ENCODE peak calls at places on chromosomes 7 and 10, in four cellular contexts. U is HepG2, E is K562, D is GM12878. Z is an unnamed sample.

GRCh38 chr7:30922596-30922995 is 10.9 kb downstream of the AQP1 start:
- DNase-seq in E (no peak), U (no peak), D (no peak), Z (no peak)

GRCh38 chr7:39510738-39511372 is 55.3 kb upstream of the YAE1 start:
- DNase-seq in D (no peak), U (no peak), E (no peak), Z (no peak)

GRCh38 chr7:99693427-99694200 is 13.8 kb upstream of the CYP3A5 start:
- DNase-seq in E (peak), D (no peak), U (peak), Z (peak)

GRCh38 chr10:129031233-129032150 is 435.5 kb upstream of the MGMT start:
- DNase-seq in D (no peak), E (peak), U (peak), Z (peak)

GRCh38 chr7:80213814-80214213 is 79.2 kb downstream of the GNAI1 start:
- DNase-seq in U (peak), D (no peak), E (no peak), Z (no peak)

GRCh38 chr10:96264938-96265337 is 6.4 kb downstream of the BLNK start:
- DNase-seq in U (no peak), D (no peak), E (no peak), Z (no peak)

GRCh38 chr7:99898836-99899235 is 20.5 kb downstream of the TRIM4 start:
- DNase-seq in E (no peak), D (no peak), U (no peak), Z (no peak)

GRCh38 chr7:106287786-106288185 is 3.0 kb upstream of the NAMPT start:
- DNase-seq in U (no peak), D (no peak), E (no peak), Z (no peak)

GRCh38 chr7:117706191-117706590 is 167.1 kb downstream of the CTTNBP2 start:
- DNase-seq in D (no peak), U (no peak), E (no peak), Z (no peak)

GRCh38 chr10:50552308-50552707 is 71.4 kb downstream of the SGMS1 start:
- DNase-seq in E (no peak), U (no peak), D (no peak), Z (no peak)

GRCh38 chr7:151470656-151471180 is 30.8 kb upstream of the CRYGN start:
- DNase-seq in U (no peak), D (no peak), E (no peak), Z (no peak)

GRCh38 chr7:51702673-51703072 is 386.1 kb upstream of the COBL start:
- DNase-seq in E (no peak), D (no peak), U (no peak), Z (no peak)
- TF ChIP-seq CHD4 in E (no peak), D (no peak), U (no peak), Z (no peak)

GRCh38 chr7:81488210-81488609 is 281.6 kb downstream of the HGF start:
- DNase-seq in E (no peak), U (no peak), D (no peak), Z (no peak)

GRCh38 chr7:81487512-81487911 is 282.3 kb downstream of the HGF start:
- DNase-seq in D (no peak), E (no peak), U (no peak), Z (no peak)

GRCh38 chr7:81484266-81484665 is 285.6 kb downstream of the HGF start:
- DNase-seq in U (peak), D (no peak), E (no peak), Z (no peak)

GRCh38 chr7:81478664-81479063 is 291.2 kb downstream of the HGF start:
- DNase-seq in U (peak), E (no peak), D (no peak), Z (no peak)

GRCh38 chr7:81482600-81483186 is 287.2 kb downstream of the HGF start:
- DNase-seq in D (no peak), U (peak), E (peak), Z (peak)
- TF ChIP-seq RFX5 in D (no peak), U (no peak), E (no peak), Z (no peak)

DNA sequence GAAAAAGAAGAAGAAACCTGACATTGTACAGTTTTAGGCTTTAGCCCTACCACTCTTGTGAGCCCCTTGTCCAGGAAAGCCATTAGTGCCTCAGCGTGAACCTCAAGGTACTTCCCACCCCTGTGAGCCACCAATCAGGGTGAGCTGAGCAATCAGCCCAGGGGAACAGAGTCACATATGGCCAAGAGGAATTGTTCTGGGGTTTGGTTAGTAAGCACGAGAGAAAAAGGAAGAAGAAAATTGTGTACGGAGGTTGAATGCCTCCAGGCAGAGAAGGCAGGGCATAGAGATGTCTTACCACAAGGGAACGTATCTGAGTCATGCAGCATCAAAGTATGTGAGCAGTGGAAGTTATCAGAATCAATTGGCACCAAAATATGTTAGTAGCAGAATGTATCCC is 33.0 kb upstream of the ARHGAP12 start:
- DNase-seq in D (no peak), E (no peak), U (no peak), Z (peak)
- TF ChIP-seq CHD4 in D (no peak), E (no peak), U (no peak), Z (no peak)

GRCh38 chr10:86914734-86915133 is 42.7 kb downstream of the MMRN2 start:
- DNase-seq in D (no peak), E (no peak), U (no peak), Z (no peak)

GRCh38 chr10:86922553-86922961 is 34.9 kb downstream of the MMRN2 start:
- DNase-seq in E (no peak), U (peak), D (no peak), Z (no peak)

DNA sequence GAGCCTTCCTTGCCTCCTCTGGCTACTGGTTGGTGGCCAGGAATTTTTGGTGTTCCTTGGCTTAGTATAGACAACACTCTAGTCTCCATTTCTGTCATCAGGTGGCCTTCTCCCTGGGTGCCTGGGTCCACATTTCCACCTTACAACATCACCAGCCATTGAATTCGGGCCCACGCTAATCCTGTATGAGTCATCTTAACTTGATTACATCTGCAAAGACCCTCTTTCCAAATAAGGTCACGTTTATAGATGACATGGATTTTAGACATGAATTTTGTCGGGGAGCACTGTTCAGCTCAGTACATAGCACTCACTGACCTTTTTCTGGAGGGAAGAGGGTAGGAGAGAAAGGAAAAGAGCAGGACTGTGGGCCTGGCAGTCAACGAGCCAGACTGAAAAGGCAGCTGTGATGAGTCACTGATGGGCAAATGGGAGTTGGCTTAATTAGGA is 39.4 kb downstream of the MMRN2 start:
- DNase-seq in U (no peak), D (no peak), E (no peak), Z (no peak)
- TF ChIP-seq RFX5 in U (no peak), D (no peak), E (no peak), Z (no peak)

DNA sequence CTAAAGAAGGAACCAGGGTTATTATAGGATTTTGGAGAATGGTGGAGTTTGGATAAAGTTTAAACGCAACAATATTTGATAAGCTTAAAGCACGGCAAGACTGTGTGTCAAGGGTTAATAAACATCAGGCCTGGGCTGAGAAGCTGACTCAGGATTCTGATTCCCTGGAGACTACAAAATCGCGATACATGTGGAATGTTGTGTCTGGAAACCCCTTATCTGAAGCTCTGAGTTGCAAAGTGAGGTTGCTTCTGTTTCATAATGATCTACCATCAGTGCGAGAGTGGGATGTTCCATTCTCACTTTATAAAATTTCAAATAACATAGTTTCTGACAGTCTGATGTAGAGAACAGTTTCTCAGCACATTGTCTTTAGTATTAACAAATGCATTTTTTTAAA is 7.8 kb downstream of the C1GALT1 start:
- DNase-seq in E (peak), U (no peak), D (no peak), Z (no peak)
- TF ChIP-seq CHD4 in E (no peak), U (no peak), D (no peak), Z (no peak)